ENCODE peak calls at places on chromosomes 7 and 10, in five cellular contexts. K, R, Y, I and V are unnamed samples.
A peak's percentile ranks its signal among the peaks of the same experiment; 100 is the strongest.

GRCh38 chr7:64879800-64880199 is 23.3 kb upstream of the ZNF273 start:
- DNase-seq in K (no peak), R (no peak), Y (no peak), I (no peak), V (no peak)

GRCh38 chr7:47400741-47401206 is 181.1 kb downstream of the TNS3 start:
- DNase-seq in K (no peak), R (no peak), Y (no peak), I (peak; percentile 44), V (no peak)

GRCh38 chr10:5155951-5156350 is 29.0 kb downstream of the AKR1C8 start:
- DNase-seq in K (no peak), R (peak; percentile 41), Y (no peak), I (no peak), V (no peak)

GRCh38 chr7:135822396-135822795 is 73.8 kb upstream of the FAM180A start:
- DNase-seq in K (no peak), R (no peak), Y (no peak), I (no peak), V (no peak)

GRCh38 chr7:40327113-40327512 is 192.3 kb downstream of the SUGCT start:
- DNase-seq in K (no peak), R (no peak), Y (no peak), I (no peak), V (no peak)

GRCh38 chr10:78332013-78332412 is 298.4 kb downstream of the RPS24 start:
- DNase-seq in K (no peak), R (no peak), Y (no peak), I (no peak), V (no peak)

GRCh38 chr7:31729195-31729804 is 42.3 kb downstream of the PPP1R17 start:
- DNase-seq in K (no peak), R (peak; percentile 70), Y (no peak), I (no peak), V (no peak)

GRCh38 chr10:127907411-127908105 is 655 bp downstream of the PTPRE start:
- DNase-seq in K (no peak), R (no peak), Y (no peak), I (peak; percentile 75), V (no peak)

GRCh38 chr10:17599089-17599488 is 18.1 kb downstream of the HACD1 start:
- DNase-seq in K (peak; percentile 2), R (no peak), Y (peak; percentile 25), I (no peak), V (no peak)

GRCh38 chr7:155020996-155021395 is 18.1 kb upstream of the PAXIP1 start:
- DNase-seq in K (no peak), R (no peak), Y (no peak), I (no peak), V (no peak)

GRCh38 chr7:115099906-115100305 is 178.0 kb downstream of the MDFIC start:
- DNase-seq in K (no peak), R (peak; percentile 62), Y (no peak), I (no peak), V (peak; percentile 26)
- H3K27ac ChIP-seq in K (no peak overlapping the region), R (no peak overlapping the region), Y (no peak overlapping the region), I (no peak overlapping the region), V (no peak overlapping the region)

DNA sequence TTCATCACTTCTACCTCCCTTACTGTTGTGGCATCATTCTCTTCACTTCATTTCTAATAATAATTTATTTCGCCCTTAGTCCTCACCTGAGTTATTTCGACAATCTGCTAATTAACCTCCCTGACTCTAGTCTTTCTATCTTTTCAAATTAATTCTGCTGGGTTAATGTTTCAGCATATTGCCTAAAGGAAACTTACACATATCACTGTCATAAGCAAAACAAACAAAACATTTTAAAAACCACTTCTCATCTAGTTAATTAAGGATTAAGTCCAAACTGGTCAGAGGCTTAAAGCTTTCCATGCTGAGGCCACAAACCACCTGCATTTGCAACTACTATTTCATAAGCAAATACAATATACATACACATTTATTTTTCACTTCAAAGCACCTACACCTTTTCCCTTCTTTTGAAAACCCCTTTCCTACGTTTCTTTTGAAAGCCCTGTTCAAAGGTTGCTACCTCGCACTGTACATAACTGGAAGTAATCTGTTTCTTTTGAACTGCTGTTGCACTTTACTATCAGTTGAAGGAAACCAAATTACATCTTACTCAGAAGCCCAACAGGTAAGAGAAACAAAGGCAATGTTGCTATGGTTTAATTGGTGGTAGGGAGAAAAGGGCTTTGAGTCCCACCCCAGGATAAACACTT is 10.3 kb downstream of the SEM1 start:
- DNase-seq in K (no peak), R (no peak), Y (no peak), I (no peak), V (no peak)
- H3K27ac ChIP-seq in K (no peak overlapping the region), R (no peak overlapping the region), Y (no peak overlapping the region), I (no peak overlapping the region), V (no peak overlapping the region)

DNA sequence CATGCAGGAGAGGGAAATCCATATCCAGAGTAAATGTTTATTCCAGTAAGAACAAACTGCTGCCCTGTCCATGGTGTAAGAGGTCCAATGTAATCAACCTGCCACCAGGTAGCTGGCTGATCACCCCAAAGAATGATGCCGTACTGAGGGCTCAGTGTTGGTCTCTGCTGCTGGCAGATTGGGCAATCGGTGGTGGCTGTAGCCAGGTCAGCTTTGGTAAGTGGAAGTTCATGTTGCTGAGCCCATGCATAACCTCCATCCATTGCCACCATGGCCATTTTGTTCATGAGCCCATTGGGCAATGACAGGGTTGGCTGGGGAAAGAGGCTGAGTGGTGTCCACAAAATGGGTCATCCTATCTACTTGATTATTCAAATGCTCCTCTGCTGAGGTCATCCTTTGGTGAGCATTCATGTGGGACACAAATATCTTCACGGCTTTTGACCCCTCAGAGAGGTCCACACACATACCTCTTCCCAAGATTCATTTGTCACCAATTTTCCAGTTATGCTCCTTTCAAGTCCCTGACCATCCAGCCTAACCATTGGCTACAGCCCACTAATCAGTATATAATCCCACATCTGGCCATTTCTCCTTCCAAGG is 23.3 kb upstream of the PAPSS2 start:
- DNase-seq in K (no peak), R (no peak), Y (no peak), I (no peak), V (no peak)
- H3K27ac ChIP-seq in K (no peak overlapping the region), R (no peak overlapping the region), Y (no peak overlapping the region), I (no peak overlapping the region), V (peak overlapping the region; percentile 42)

GRCh38 chr7:116591202-116592040 is 66.6 kb downstream of the CAV1 start:
- DNase-seq in K (no peak), R (peak; percentile 40), Y (peak; percentile 25), I (no peak), V (no peak)
- H3K27ac ChIP-seq in K (no peak overlapping the region), R (peak overlapping the region; percentile 23), Y (no peak overlapping the region), I (no peak overlapping the region), V (no peak overlapping the region)

DNA sequence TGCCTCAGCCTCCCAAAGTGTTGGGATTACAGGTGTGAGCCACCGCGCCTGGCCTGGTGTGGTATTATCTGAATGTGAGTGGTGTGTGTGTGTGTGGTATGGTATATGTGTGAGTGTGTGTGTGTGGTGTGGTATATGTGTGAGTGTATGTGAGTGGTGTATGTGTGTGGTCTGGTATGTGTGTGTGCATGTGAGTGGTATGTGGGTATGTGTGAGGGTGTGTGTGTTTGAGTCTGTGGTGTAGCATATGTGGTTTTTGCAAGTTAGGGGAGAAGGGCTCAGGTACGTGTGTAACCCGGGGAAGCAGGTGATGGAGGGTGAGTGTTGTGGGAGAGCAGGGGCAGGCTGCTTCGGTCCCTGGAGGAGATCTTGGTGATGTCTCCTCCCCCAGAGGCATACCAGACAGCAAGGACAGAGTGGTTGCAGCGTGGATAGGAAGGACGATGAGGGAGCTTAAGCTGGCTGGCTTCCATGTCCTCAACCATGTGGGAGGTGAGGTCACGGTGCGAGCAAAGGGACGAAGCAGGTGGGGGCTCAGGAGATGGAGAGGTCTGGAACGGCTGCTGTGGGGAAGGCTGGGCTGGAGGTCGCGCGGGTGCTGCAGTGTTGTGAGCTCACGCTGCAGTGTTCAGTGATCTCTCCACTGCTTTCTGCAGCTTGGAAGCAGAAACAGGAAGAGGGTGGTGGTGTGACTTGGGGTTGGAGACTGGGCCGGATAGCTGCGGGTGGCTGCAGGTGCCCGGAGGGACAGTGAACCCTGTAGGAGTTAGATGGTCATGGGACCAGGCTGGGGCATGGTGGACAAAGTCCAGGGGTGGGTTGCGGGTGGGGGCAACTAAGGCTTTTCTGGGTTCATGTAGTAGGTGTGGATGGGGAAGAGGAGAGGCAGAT is 5.0 kb downstream of the ZYX start:
- DNase-seq in K (no peak), R (no peak), Y (peak; percentile 64), I (peak; percentile 68), V (no peak)
- H3K27ac ChIP-seq in K (no peak overlapping the region), R (no peak overlapping the region), Y (peak overlapping the region; percentile 56), I (peak overlapping the region; percentile 9), V (no peak overlapping the region)

GRCh38 chr10:112243713-112244112 is 39.5 kb upstream of the TECTB start:
- DNase-seq in K (no peak), R (no peak), Y (no peak), I (no peak), V (no peak)

GRCh38 chr10:112241651-112242341 is 41.4 kb upstream of the TECTB start:
- DNase-seq in K (no peak), R (no peak), Y (no peak), I (no peak), V (no peak)

GRCh38 chr10:112242769-112243168 is 40.4 kb upstream of the TECTB start:
- DNase-seq in K (no peak), R (no peak), Y (no peak), I (no peak), V (no peak)

GRCh38 chr10:112247791-112248190 is 35.4 kb upstream of the TECTB start:
- DNase-seq in K (no peak), R (no peak), Y (no peak), I (no peak), V (no peak)

GRCh38 chr10:112244197-112244596 is 39.0 kb upstream of the TECTB start:
- DNase-seq in K (no peak), R (no peak), Y (no peak), I (no peak), V (no peak)
- H3K27ac ChIP-seq in K (no peak overlapping the region), R (no peak overlapping the region), Y (no peak overlapping the region), I (no peak overlapping the region), V (no peak overlapping the region)

DNA sequence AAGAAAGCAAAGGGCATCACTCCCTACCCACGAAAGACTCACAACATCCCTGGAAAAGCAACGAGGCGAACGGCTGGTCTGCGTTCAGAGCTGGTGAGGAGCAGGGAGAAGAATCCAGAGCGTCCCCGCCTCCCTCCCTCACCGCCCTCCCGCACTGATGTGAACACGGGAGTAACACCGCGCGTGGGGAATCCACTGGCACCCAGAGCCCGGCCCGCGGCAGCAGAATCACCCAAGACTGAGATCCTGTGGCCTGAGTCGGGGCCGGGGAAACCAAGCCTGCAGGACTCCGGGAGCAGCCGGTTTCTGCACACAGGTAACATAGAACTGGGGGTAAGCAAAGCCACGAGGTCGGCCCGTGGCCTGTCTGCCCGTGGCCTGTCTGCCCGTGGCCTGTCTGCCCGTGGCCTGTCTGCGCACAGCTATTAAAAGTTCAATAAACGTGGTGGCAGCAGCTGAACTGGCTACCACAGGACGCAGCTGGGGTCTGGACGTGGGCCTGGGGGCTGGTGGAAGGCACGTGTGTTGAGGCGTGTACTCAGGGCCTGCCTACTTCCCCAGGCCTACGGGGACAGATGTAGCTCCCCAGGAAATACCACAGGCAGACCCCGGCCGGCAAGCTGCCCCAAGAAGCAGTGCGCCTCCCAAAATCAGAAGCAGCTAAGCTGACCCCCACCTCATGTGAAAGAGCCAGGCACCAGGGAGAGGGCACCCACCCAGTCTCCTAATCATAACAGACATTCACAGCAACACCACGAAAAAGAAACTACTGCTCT is 23.0 kb downstream of the DIP2C start:
- DNase-seq in K (no peak), R (no peak), Y (no peak), I (no peak), V (no peak)
- H3K27ac ChIP-seq in K (no peak overlapping the region), R (no peak overlapping the region), Y (no peak overlapping the region), I (peak overlapping the region; percentile 11), V (no peak overlapping the region)